ENCODE peak calls at places on chromosomes 3 and 15, in four cellular contexts. G is RWPE1; T is heart right ventricle; M is CD4-positive, CD25-positive, alpha-beta regulatory T cell. Q is an unnamed sample.

GRCh38 chr3:127964053-127964452 is 49.0 kb downstream of the KBTBD12 start:
- DNase-seq in T (no peak), M (no peak), G (no peak), Q (no peak)

GRCh38 chr3:49006591-49007067 is 562 bp upstream of the WDR6 start:
- DNase-seq in M (no peak), T (peak; percentile 23), G (no peak), Q (peak; percentile 51)

GRCh38 chr3:149270180-149270579 is 48.6 kb upstream of the CP start:
- DNase-seq in G (no peak), M (no peak), T (no peak), Q (no peak)

GRCh38 chr15:99452728-99453643 is 112.8 kb upstream of the MEF2A start:
- DNase-seq in T (peak; percentile 92), M (no peak), G (no peak), Q (no peak)

GRCh38 chr3:190911382-190911781 is 48.9 kb upstream of the GMNC start:
- DNase-seq in M (no peak), G (peak; percentile 27), T (no peak), Q (no peak)

GRCh38 chr3:43017593-43018195 is 38.6 kb downstream of the GASK1A start:
- DNase-seq in M (no peak), T (no peak), G (no peak), Q (no peak)

GRCh38 chr15:45200001-45200798 is 12.4 kb upstream of the SHF start:
- DNase-seq in T (peak; percentile 98), M (peak; percentile 97), G (peak; percentile 84), Q (peak; percentile 94)

GRCh38 chr3:72746412-72747411 is 101.5 kb downstream of the SHQ1 start:
- DNase-seq in T (no peak), G (no peak), M (no peak), Q (no peak)

GRCh38 chr3:150921207-150921606 is 16.0 kb upstream of the MINDY4B start:
- DNase-seq in G (no peak), T (no peak), M (no peak), Q (no peak)

GRCh38 chr15:72784233-72784876 is 797 bp upstream of the ADPGK start:
- DNase-seq in G (peak; percentile 57), M (no peak), T (peak; percentile 70), Q (no peak)

GRCh38 chr3:61547625-61548024 is 13.7 kb upstream of the PTPRG start:
- DNase-seq in M (no peak), T (no peak), G (no peak), Q (no peak)

GRCh38 chr3:186254676-186255665 is 107.1 kb downstream of the DGKG start:
- DNase-seq in T (no peak), G (no peak), M (no peak), Q (peak; percentile 58)

GRCh38 chr3:49727154-49727923 is 3.6 kb upstream of the GMPPB start:
- DNase-seq in M (no peak), G (no peak), T (no peak), Q (no peak)

GRCh38 chr15:30791239-30791638 is 112.5 kb upstream of the FAN1 start:
- DNase-seq in T (no peak), M (no peak), G (peak; percentile 1), Q (no peak)

GRCh38 chr15:88491158-88491557 is 23.6 kb downstream of the MRPS11 start:
- DNase-seq in T (no peak), M (no peak), G (no peak), Q (no peak)

GRCh38 chr15:78993931-78994530 is 49.2 kb upstream of the CTSH start:
- DNase-seq in T (no peak), G (no peak), M (no peak), Q (no peak)

GRCh38 chr3:71229905-71230657 is 353.4 kb downstream of the FOXP1 start:
- DNase-seq in M (no peak), G (no peak), T (no peak), Q (no peak)
- H3K27ac ChIP-seq in M (no peak overlapping the region), G (no peak overlapping the region), T (no peak overlapping the region), Q (no peak overlapping the region)

GRCh38 chr15:66948294-66948693 is 117.1 kb upstream of the SMAD3 start:
- DNase-seq in M (no peak), G (no peak), T (no peak), Q (no peak)
- H3K27ac ChIP-seq in M (no peak overlapping the region), G (no peak overlapping the region), T (no peak overlapping the region), Q (no peak overlapping the region)

GRCh38 chr3:87791248-87792027 is 267.4 kb downstream of the CGGBP1 start:
- DNase-seq in G (no peak), M (no peak), T (no peak), Q (no peak)
- H3K27ac ChIP-seq in G (no peak overlapping the region), M (no peak overlapping the region), T (no peak overlapping the region), Q (no peak overlapping the region)

GRCh38 chr3:196667056-196667844 is 27.8 kb downstream of the NRROS start:
- DNase-seq in G (no peak), M (no peak), T (no peak), Q (no peak)

GRCh38 chr3:196666001-196666867 is 26.7 kb downstream of the NRROS start:
- DNase-seq in T (no peak), M (no peak), G (peak; percentile 46), Q (no peak)

GRCh38 chr3:196673632-196674031 is 34.1 kb downstream of the NRROS start:
- DNase-seq in G (no peak), T (no peak), M (no peak), Q (no peak)

GRCh38 chr3:196670335-196670734 is 30.8 kb downstream of the NRROS start:
- DNase-seq in T (no peak), M (no peak), G (no peak), Q (no peak)
- H3K27ac ChIP-seq in T (peak overlapping the region; percentile 57), M (no peak overlapping the region), G (no peak overlapping the region), Q (no peak overlapping the region)

GRCh38 chr3:183584914-183585280 is 29.4 kb upstream of the KLHL6 start:
- DNase-seq in M (no peak), T (no peak), G (no peak), Q (no peak)
- H3K27ac ChIP-seq in M (no peak overlapping the region), T (peak overlapping the region; percentile 66), G (no peak overlapping the region), Q (peak overlapping the region; percentile 91)

GRCh38 chr15:100595964-100596363 is 6.0 kb downstream of the LINS1 start:
- DNase-seq in T (no peak), M (no peak), G (no peak), Q (no peak)
- H3K27ac ChIP-seq in T (peak overlapping the region; percentile 78), M (peak overlapping the region; percentile 91), G (no peak overlapping the region), Q (no peak overlapping the region)

DNA sequence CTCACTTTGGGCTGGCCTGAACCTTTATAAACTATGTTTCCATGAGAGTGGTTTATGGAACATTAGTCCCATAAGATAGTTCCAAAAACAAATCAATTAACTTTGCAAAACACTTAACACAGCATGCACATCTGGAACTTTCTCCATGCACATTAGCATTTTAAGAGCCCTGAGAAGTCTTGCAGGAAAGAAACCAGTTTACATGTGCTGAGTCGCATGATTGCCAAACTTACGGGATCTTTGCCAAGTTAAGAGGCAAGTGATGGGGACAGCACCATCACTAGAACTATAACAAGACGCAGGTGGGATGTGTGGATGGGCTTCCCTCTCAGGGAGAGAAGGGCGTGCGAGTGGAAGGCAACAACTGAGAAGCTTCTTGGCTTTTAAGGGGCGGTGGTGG is 20.7 kb downstream of the ADAMTS9 start:
- DNase-seq in G (no peak), T (no peak), M (no peak), Q (no peak)
- H3K27ac ChIP-seq in G (no peak overlapping the region), T (peak overlapping the region; percentile 19), M (no peak overlapping the region), Q (no peak overlapping the region)

Q was measured in caudate nucleus.